ENCODE peak calls at places on chromosomes 7 and 10, in seven cellular contexts. F, U, G, E, V, C and L are unnamed samples.
A peak's percentile ranks its signal among the peaks of the same experiment; 100 is the strongest.

GRCh38 chr7:84700563-84701370 is 486.1 kb downstream of the SEMA3D start:
- DNase-seq in C (no peak), F (no peak), G (no peak), U (peak; percentile 38), E (peak; percentile 17), V (no peak), L (no peak)

GRCh38 chr10:48579251-48579960 is 25.5 kb downstream of the ARHGAP22 start:
- DNase-seq in E (peak; percentile 84), G (peak; percentile 39), C (no peak), U (peak; percentile 72), V (no peak), F (no peak), L (no peak)

GRCh38 chr10:75400163-75400768 is 1.3 kb downstream of the ZNF503 start:
- DNase-seq in C (no peak), E (peak; percentile 36), U (no peak), F (no peak), V (no peak), G (no peak), L (no peak)

GRCh38 chr7:42227523-42227922 is 9.5 kb downstream of the GLI3 start:
- DNase-seq in U (no peak), E (no peak), F (no peak), V (no peak), C (no peak), G (peak; percentile 70), L (peak; percentile 71)

GRCh38 chr7:23685770-23686169 is 5.8 kb downstream of the FAM221A start:
- DNase-seq in F (no peak), U (peak; percentile 13), G (no peak), E (no peak), V (peak; percentile 35), C (no peak), L (no peak)

GRCh38 chr10:90658791-90659190 is 199.0 kb downstream of the HTR7 start:
- DNase-seq in G (peak; percentile 30), E (no peak), U (no peak), V (peak; percentile 4), C (no peak), F (no peak), L (no peak)

GRCh38 chr7:30907527-30908267 is 4.0 kb upstream of the AQP1 start:
- DNase-seq in U (no peak), G (no peak), F (no peak), E (no peak), V (no peak), C (no peak), L (no peak)

GRCh38 chr10:114343623-114344306 is 60.5 kb downstream of the AFAP1L2 start:
- DNase-seq in E (peak; percentile 36), C (no peak), F (no peak), G (no peak), V (no peak), U (no peak), L (no peak)

GRCh38 chr7:156773966-156774365 is 119.0 kb downstream of the LMBR1 start:
- DNase-seq in E (peak; percentile 39), V (no peak), F (no peak), C (no peak), U (peak; percentile 8), G (no peak), L (no peak)

GRCh38 chr10:132858121-132859081 is 72.5 kb upstream of the NKX6-2 start:
- DNase-seq in U (no peak), G (no peak), V (no peak), F (peak; percentile 4), E (no peak), C (no peak), L (no peak)

GRCh38 chr10:30505543-30506298 is 71.7 kb downstream of the MAP3K8 start:
- DNase-seq in F (no peak), C (no peak), E (no peak), U (no peak), G (no peak), V (no peak), L (no peak)

GRCh38 chr10:71729023-71729649 is 9.6 kb upstream of the C10orf105 start:
- DNase-seq in U (no peak), E (no peak), V (peak; percentile 69), G (no peak), C (no peak), F (no peak), L (no peak)

GRCh38 chr10:77649333-77650331 is 12.0 kb upstream of the KCNMA1 start:
- DNase-seq in F (no peak), C (no peak), V (no peak), E (no peak), U (no peak), G (no peak), L (no peak)

GRCh38 chr10:97789770-97790397 is 18.1 kb upstream of the SFRP5 start:
- DNase-seq in U (no peak), C (no peak), V (no peak), G (no peak), E (no peak), F (no peak), L (no peak)

GRCh38 chr7:66013938-66014337 is 31.9 kb upstream of the GUSB start:
- DNase-seq in F (no peak), U (peak; percentile 62), G (peak; percentile 86), V (peak; percentile 35), E (peak; percentile 50), C (no peak), L (peak; percentile 70)

GRCh38 chr10:17510242-17510908 is 56.0 kb upstream of the ST8SIA6 start:
- DNase-seq in G (no peak), U (no peak), E (no peak), F (no peak), V (no peak), C (peak; percentile 75), L (no peak)

GRCh38 chr7:1966631-1967200 is 266.0 kb downstream of the MAD1L1 start:
- DNase-seq in C (no peak), E (no peak), F (no peak), V (no peak), G (no peak), U (no peak), L (no peak)

GRCh38 chr7:1691601-1692499 is 21.8 kb downstream of the ELFN1 start:
- DNase-seq in G (no peak), C (no peak), V (peak; percentile 14), U (no peak), F (no peak), E (peak; percentile 66), L (no peak)

GRCh38 chr10:18099420-18099819 is 40.8 kb upstream of the CACNB2 start:
- DNase-seq in E (peak; percentile 66), V (no peak), G (no peak), C (no peak), U (peak; percentile 12), F (no peak), L (no peak)

GRCh38 chr7:154832557-154833138 is 170.3 kb downstream of the PAXIP1 start:
- DNase-seq in E (no peak), U (no peak), C (no peak), F (peak; percentile 10), V (peak; percentile 25), G (peak; percentile 78), L (peak; percentile 25)

GRCh38 chr10:5532231-5532605 is 7.5 kb downstream of the CALML3 start:
- DNase-seq in F (no peak), V (no peak), C (no peak), G (no peak), U (no peak), E (no peak), L (no peak)

GRCh38 chr7:41629711-41630111 is 73.2 kb downstream of the INHBA start:
- DNase-seq in V (no peak), U (peak; percentile 44), G (no peak), C (no peak), E (peak; percentile 50), F (no peak), L (no peak)

GRCh38 chr10:91127341-91128082 is 93.0 kb upstream of the PCGF5 start:
- DNase-seq in G (no peak), E (no peak), C (no peak), V (no peak), F (peak; percentile 28), U (no peak), L (no peak)

GRCh38 chr10:32982293-32982709 is 24.3 kb upstream of the ITGB1 start:
- DNase-seq in E (peak; percentile 94), G (no peak), V (peak; percentile 98), U (peak; percentile 95), C (no peak), F (no peak), L (no peak)

GRCh38 chr10:32982911-32983310 is 24.9 kb upstream of the ITGB1 start:
- DNase-seq in G (no peak), F (no peak), V (peak; percentile 47), E (peak; percentile 63), C (no peak), U (peak; percentile 55), L (no peak)

GRCh38 chr10:32981760-32982159 is 23.7 kb upstream of the ITGB1 start:
- DNase-seq in U (peak; percentile 68), C (no peak), F (peak; percentile 13), E (peak; percentile 75), G (peak; percentile 70), V (peak; percentile 92), L (no peak)

GRCh38 chr10:32984003-32984600 is 26.1 kb upstream of the ITGB1 start:
- DNase-seq in C (no peak), G (no peak), U (no peak), V (no peak), F (no peak), E (no peak), L (no peak)

GRCh38 chr10:32983333-32983909 is 25.4 kb upstream of the ITGB1 start:
- DNase-seq in G (peak; percentile 94), U (peak; percentile 97), F (no peak), C (no peak), V (peak; percentile 98), E (peak; percentile 98), L (no peak)
- H3K9ac ChIP-seq in G (no peak overlapping the region), U (peak overlapping the region; percentile 26), F (no peak overlapping the region), C (no peak overlapping the region), V (peak overlapping the region; percentile 88), E (no peak overlapping the region), L (no peak overlapping the region)

GRCh38 chr7:116511552-116512523 is 12.3 kb downstream of the CAV2 start:
- DNase-seq in U (peak; percentile 69), E (peak; percentile 74), V (peak; percentile 93), G (no peak), C (peak; percentile 72), F (peak; percentile 67), L (no peak)
- H3K9ac ChIP-seq in U (peak overlapping the region; percentile 22), E (peak overlapping the region; percentile 8), V (peak overlapping the region; percentile 18), G (no peak overlapping the region), C (peak overlapping the region; percentile 64), F (peak overlapping the region; percentile 52), L (no peak overlapping the region)

DNA sequence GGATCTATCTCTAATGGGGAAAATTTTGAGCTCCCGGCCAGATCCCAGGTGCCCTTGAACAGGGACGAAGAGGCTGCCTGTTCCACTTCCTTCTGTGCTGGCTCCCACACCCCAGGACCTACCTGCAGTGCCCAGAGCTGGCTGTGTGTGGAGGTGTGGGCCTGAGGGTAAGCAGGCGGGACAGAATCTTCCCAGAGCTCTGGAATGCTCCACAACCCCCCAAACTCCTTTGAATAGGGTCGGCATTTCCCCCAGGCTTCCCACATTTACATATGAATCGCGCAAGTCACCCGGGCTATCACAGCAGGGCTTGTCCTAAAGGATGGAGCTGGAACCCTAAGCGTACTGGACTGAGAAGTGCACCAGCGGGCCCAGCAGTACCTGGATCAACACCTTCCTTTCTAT is 95.9 kb downstream of the DNMBP start:
- DNase-seq in E (peak; percentile 32), V (no peak), C (no peak), F (no peak), U (no peak), G (peak; percentile 99), L (peak; percentile 96)
- H3K9ac ChIP-seq in E (no peak overlapping the region), V (no peak overlapping the region), C (no peak overlapping the region), F (no peak overlapping the region), U (no peak overlapping the region), G (peak overlapping the region; percentile 83), L (peak overlapping the region; percentile 85)

GRCh38 chr10:70561051-70561450 is 41.5 kb downstream of the PRF1 start:
- DNase-seq in E (no peak), F (no peak), G (no peak), C (no peak), V (no peak), U (no peak), L (no peak)
- H3K9ac ChIP-seq in E (no peak overlapping the region), F (no peak overlapping the region), G (no peak overlapping the region), C (no peak overlapping the region), V (no peak overlapping the region), U (no peak overlapping the region), L (no peak overlapping the region)